ENCODE peak calls at places on chromosomes 2 and 18, in seven cellular contexts. J is activated naive CD8-positive, alpha-beta T cell treated with anti-CD3 and anti-CD28 coated beads, Interleukin-2, amount 50 U/mL, for 24 hours; D is upper lobe of right lung; P is NCI-H524; F is EL; X is ureter; V is stimulated activated naive CD4-positive, alpha-beta T cell. H is an unnamed sample.

GRCh38 chr2:72744049-72744448 is 81.8 kb downstream of the EXOC6B start:
- DNase-seq in V (no peak), F (peak; percentile 8), D (no peak), J (no peak), P (no peak), X (no peak), H (no peak)

GRCh38 chr2:8633186-8633734 is 48.6 kb upstream of the ID2 start:
- DNase-seq in D (no peak), X (no peak), J (no peak), V (no peak), F (no peak), P (no peak), H (no peak)

GRCh38 chr18:49920731-49921130 is 107.4 kb upstream of the ACAA2 start:
- DNase-seq in F (peak; percentile 17), D (no peak), P (no peak), V (no peak), J (no peak), X (no peak), H (no peak)

GRCh38 chr2:1716441-1716840 is 27.9 kb downstream of the PXDN start:
- DNase-seq in X (peak; percentile 35), J (no peak), F (no peak), V (no peak), P (no peak), D (no peak), H (no peak)

GRCh38 chr2:120395686-120396518 is 50.0 kb downstream of the INHBB start:
- DNase-seq in J (no peak), D (peak; percentile 67), V (no peak), X (peak; percentile 40), P (peak; percentile 86), F (no peak), H (peak; percentile 35)

GRCh38 chr2:182229288-182229687 is 197.5 kb downstream of the PDE1A start:
- DNase-seq in D (no peak), F (peak; percentile 58), X (no peak), V (no peak), J (no peak), P (no peak), H (no peak)

GRCh38 chr2:121689356-121689755 is 40.1 kb upstream of the CLASP1 start:
- DNase-seq in D (no peak), X (peak; percentile 51), P (peak; percentile 74), F (peak; percentile 48), J (no peak), V (no peak), H (peak; percentile 18)

GRCh38 chr2:169011698-169012097 is 19.4 kb downstream of the ABCB11 start:
- DNase-seq in F (no peak), X (no peak), D (no peak), J (no peak), V (no peak), P (no peak), H (no peak)

GRCh38 chr2:2765839-2766495 is 434.9 kb upstream of the MYT1L start:
- DNase-seq in J (no peak), V (no peak), X (no peak), D (peak; percentile 56), F (no peak), P (no peak), H (no peak)

GRCh38 chr2:66569321-66569851 is 134.5 kb downstream of the MEIS1 start:
- DNase-seq in D (no peak), F (peak; percentile 57), V (no peak), P (peak; percentile 61), X (no peak), J (no peak), H (no peak)

GRCh38 chr2:157574165-157574564 is 54.5 kb downstream of the ACVR1C start:
- DNase-seq in V (no peak), J (no peak), X (no peak), D (no peak), F (no peak), P (no peak), H (no peak)

GRCh38 chr18:78352905-78353304 is 626.7 kb upstream of the SALL3 start:
- DNase-seq in V (no peak), D (no peak), F (no peak), P (peak; percentile 25), X (no peak), J (no peak), H (no peak)

GRCh38 chr2:170196962-170197361 is 19.0 kb downstream of the MYO3B start:
- DNase-seq in D (no peak), J (no peak), P (no peak), X (no peak), V (no peak), F (no peak), H (no peak)

GRCh38 chr2:9422321-9423099 is 818 bp downstream of the ITGB1BP1 start:
- DNase-seq in V (peak; percentile 28), F (peak; percentile 50), P (peak; percentile 54), X (no peak), D (no peak), J (peak; percentile 56), H (no peak)

GRCh38 chr18:79770501-79770815 is 27.3 kb upstream of the KCNG2 start:
- DNase-seq in D (peak; percentile 55), P (no peak), X (no peak), V (no peak), F (no peak), J (no peak), H (no peak)

GRCh38 chr18:4096501-4096900 is 358.6 kb downstream of the DLGAP1 start:
- DNase-seq in V (no peak), J (no peak), X (no peak), D (no peak), P (no peak), F (no peak), H (no peak)

GRCh38 chr2:106107509-106108131 is 86.5 kb downstream of the UXS1 start:
- DNase-seq in V (no peak), P (no peak), J (peak; percentile 51), X (no peak), F (peak; percentile 54), D (no peak), H (no peak)

GRCh38 chr2:152546230-152546837 is 170.9 kb downstream of the PRPF40A start:
- DNase-seq in F (no peak), D (no peak), J (no peak), X (no peak), V (no peak), P (no peak), H (no peak)

GRCh38 chr2:11919953-11920352 is 173.5 kb downstream of the LPIN1 start:
- DNase-seq in F (no peak), X (no peak), J (no peak), P (no peak), D (no peak), V (no peak), H (no peak)

GRCh38 chr2:232348936-232349335 is 29.6 kb upstream of the ALPP start:
- DNase-seq in J (no peak), X (no peak), F (no peak), D (peak; percentile 63), V (no peak), P (no peak), H (no peak)

GRCh38 chr2:98828793-98829371 is 98.0 kb upstream of the MGAT4A start:
- DNase-seq in P (no peak), F (no peak), D (no peak), X (no peak), J (no peak), V (peak; percentile 12), H (no peak)

GRCh38 chr18:67001052-67001451 is 397.2 kb upstream of the CDH19 start:
- DNase-seq in F (no peak), P (no peak), X (no peak), V (no peak), D (no peak), J (no peak), H (no peak)